ENCODE peak calls at places on chromosomes 2 and 18, in seven cellular contexts. O, N, U, G, H, E and B are unnamed samples.

GRCh38 chr2:73838889-73839539 is 10.3 kb downstream of the STAMBP start:
- DNase-seq in O (no peak), N (no peak), U (no peak), G (no peak), H (no peak), E (no peak), B (no peak)

GRCh38 chr2:71939588-71940535 is 207.8 kb downstream of the CYP26B1 start:
- DNase-seq in O (no peak), N (peak; percentile 18), U (no peak), G (no peak), H (no peak), E (no peak), B (no peak)

GRCh38 chr18:58846325-58846724 is 18.4 kb upstream of the ZNF532 start:
- DNase-seq in O (no peak), N (no peak), U (no peak), G (no peak), H (no peak), E (no peak), B (no peak)

GRCh38 chr2:69731575-69731974 is 10.4 kb upstream of the ANXA4 start:
- DNase-seq in O (no peak), N (no peak), U (no peak), G (no peak), H (no peak), E (peak; percentile 31), B (no peak)

GRCh38 chr2:145043399-145043834 is 523.5 kb upstream of the ZEB2 start:
- DNase-seq in O (no peak), N (no peak), U (no peak), G (no peak), H (no peak), E (no peak), B (no peak)

GRCh38 chr2:239370876-239371725 is 29.7 kb downstream of the HDAC4 start:
- DNase-seq in O (no peak), N (no peak), U (no peak), G (no peak), H (peak; percentile 22), E (no peak), B (no peak)

GRCh38 chr2:71605781-71606241 is 152.4 kb downstream of the DYSF start:
- DNase-seq in O (peak; percentile 13), N (no peak), U (no peak), G (no peak), H (peak; percentile 25), E (no peak), B (peak; percentile 3)

GRCh38 chr18:31723998-31724711 is 36.5 kb downstream of the SLC25A52 start:
- DNase-seq in O (peak; percentile 56), N (no peak), U (no peak), G (no peak), H (peak; percentile 53), E (no peak), B (no peak)

GRCh38 chr2:73013941-73014340 is 57.6 kb downstream of the SFXN5 start:
- DNase-seq in O (no peak), N (no peak), U (no peak), G (peak; percentile 50), H (no peak), E (no peak), B (no peak)

GRCh38 chr2:11344956-11345671 is 678 bp upstream of the ROCK2 start:
- DNase-seq in O (peak; percentile 84), N (peak; percentile 78), U (peak; percentile 48), G (peak; percentile 21), H (peak; percentile 70), E (peak; percentile 49), B (no peak)

GRCh38 chr2:167596072-167596471 is 651.3 kb downstream of the STK39 start:
- DNase-seq in O (no peak), N (no peak), U (no peak), G (no peak), H (no peak), E (peak; percentile 4), B (no peak)

GRCh38 chr2:167592441-167592840 is 655.0 kb downstream of the STK39 start:
- DNase-seq in O (no peak), N (no peak), U (no peak), G (no peak), H (no peak), E (no peak), B (no peak)

GRCh38 chr2:167599228-167599627 is 648.2 kb downstream of the STK39 start:
- DNase-seq in O (no peak), N (no peak), U (no peak), G (no peak), H (no peak), E (no peak), B (no peak)

GRCh38 chr2:167595021-167595420 is 652.4 kb downstream of the STK39 start:
- DNase-seq in O (no peak), N (no peak), U (no peak), G (no peak), H (no peak), E (no peak), B (no peak)
- TF ChIP-seq CTCF in O (no peak), N (no peak), U (no peak), G (no peak), H (no peak), E (no peak), B (no peak)

DNA sequence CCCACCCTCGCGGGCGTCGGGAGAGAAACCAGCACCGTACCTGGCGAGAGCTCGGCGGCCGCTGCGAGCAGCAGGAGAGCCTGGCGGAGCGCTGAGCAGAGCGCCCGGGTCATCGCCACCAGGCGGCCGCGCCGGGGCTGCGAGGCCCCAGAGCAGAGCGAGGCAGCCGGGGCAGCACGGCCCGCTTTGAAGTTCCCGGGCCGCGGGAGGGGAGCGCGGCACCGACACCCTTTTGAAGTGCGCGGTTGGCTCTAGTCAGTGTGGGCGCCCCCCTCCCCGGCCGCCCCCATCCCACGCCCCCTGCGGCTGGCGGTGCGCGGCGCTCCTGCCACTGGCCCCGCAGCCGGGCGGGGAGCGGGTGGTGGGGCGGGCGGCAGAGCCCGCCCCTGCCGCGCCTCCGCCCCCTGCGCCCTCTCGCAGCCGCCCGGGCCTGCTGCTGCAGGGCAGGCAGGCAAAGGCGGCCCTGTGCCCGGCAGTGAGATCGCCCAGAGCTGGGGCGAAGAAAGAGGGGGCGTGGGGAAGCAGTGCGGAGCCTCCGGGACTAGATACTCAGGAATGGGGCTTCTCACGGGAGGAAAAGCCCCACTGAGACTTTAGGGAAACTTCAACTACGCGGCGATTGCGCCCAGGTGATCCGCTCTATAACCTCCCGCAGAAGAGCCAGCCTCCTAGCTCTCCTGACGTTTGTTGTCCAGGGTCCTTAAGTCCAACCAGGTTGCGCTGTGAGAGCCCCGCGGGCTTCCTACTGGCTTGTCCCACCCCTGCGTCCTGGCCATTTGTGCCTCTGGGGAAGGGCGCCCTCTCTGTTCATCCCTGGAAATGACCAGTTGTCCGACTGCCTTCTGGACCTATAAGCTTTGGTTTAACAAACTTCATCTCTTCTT is at the start of gene ACVR1C:
- DNase-seq in O (peak; percentile 77), N (peak; percentile 91), U (peak; percentile 67), G (peak; percentile 51), H (peak; percentile 82), E (peak; percentile 62), B (peak; percentile 80)
- TF ChIP-seq CTCF in O (no peak), N (peak; percentile 68), U (peak; percentile 71), G (peak; percentile 71), H (peak; percentile 46), E (peak; percentile 50), B (peak; percentile 70)

GRCh38 chr2:100321181-100321880 is 970 bp downstream of the LONRF2 start:
- DNase-seq in O (peak; percentile 71), N (no peak), U (peak; percentile 28), G (peak; percentile 10), H (peak; percentile 72), E (no peak), B (peak; percentile 52)
- TF ChIP-seq CTCF in O (peak; percentile 18), N (no peak), U (peak; percentile 49), G (peak; percentile 25), H (peak; percentile 40), E (no peak), B (no peak)

GRCh38 chr2:54161660-54162059 is 46.2 kb downstream of the ACYP2 start:
- DNase-seq in O (no peak), N (no peak), U (no peak), G (no peak), H (no peak), E (no peak), B (no peak)
- TF ChIP-seq CTCF in O (no peak), N (no peak), U (peak; percentile 36), G (no peak), H (peak; percentile 10), E (no peak), B (no peak)

DNA sequence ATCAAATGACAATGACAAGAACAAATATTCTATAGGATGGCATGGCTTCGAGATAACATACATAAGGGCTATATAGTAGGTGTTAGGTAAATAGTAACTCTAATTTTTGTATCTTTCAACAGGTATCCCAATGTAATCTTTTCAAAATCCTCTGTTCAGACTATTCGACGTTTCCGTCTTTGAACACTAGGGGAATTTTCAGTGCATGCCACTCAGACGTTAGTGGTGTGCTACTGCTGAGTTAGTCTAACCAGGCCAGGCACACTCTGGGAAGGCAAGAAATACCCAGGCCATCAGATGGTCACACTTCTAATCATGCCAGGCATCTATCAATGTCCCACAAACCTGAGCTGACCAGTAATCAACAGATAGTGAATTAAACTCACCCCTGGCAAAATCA is 14.6 kb upstream of the CREG2 start:
- DNase-seq in O (no peak), N (no peak), U (no peak), G (no peak), H (no peak), E (no peak), B (no peak)
- TF ChIP-seq CTCF in O (no peak), N (no peak), U (peak; percentile 46), G (no peak), H (no peak), E (no peak), B (peak; percentile 60)

GRCh38 chr2:161990741-161991140 is 83.3 kb downstream of the DPP4 start:
- DNase-seq in O (no peak), N (no peak), U (no peak), G (peak; percentile 91), H (no peak), E (no peak), B (no peak)

GRCh38 chr2:161990036-161990435 is 84.0 kb downstream of the DPP4 start:
- DNase-seq in O (no peak), N (no peak), U (no peak), G (peak; percentile 54), H (no peak), E (no peak), B (no peak)

GRCh38 chr2:161992526-161992925 is 81.5 kb downstream of the DPP4 start:
- DNase-seq in O (no peak), N (no peak), U (no peak), G (no peak), H (no peak), E (peak; percentile 17), B (no peak)

GRCh38 chr2:161991991-161992390 is 82.0 kb downstream of the DPP4 start:
- DNase-seq in O (no peak), N (no peak), U (no peak), G (no peak), H (no peak), E (no peak), B (no peak)

GRCh38 chr2:161988589-161988988 is 85.4 kb downstream of the DPP4 start:
- DNase-seq in O (no peak), N (no peak), U (no peak), G (peak; percentile 26), H (no peak), E (peak; percentile 25), B (peak; percentile 10)
- TF ChIP-seq CTCF in O (no peak), N (no peak), U (peak; percentile 40), G (no peak), H (no peak), E (peak; percentile 40), B (peak; percentile 34)

GRCh38 chr18:46641917-46642316 is 15.1 kb downstream of the LOXHD1 start:
- DNase-seq in O (no peak), N (no peak), U (no peak), G (no peak), H (no peak), E (no peak), B (no peak)
- TF ChIP-seq CTCF in O (no peak), N (no peak), U (no peak), G (no peak), H (no peak), E (no peak), B (no peak)

GRCh38 chr2:15364561-15364960 is 196.6 kb downstream of the NBAS start:
- DNase-seq in O (no peak), N (no peak), U (no peak), G (peak; percentile 16), H (no peak), E (no peak), B (no peak)
- TF ChIP-seq CTCF in O (no peak), N (no peak), U (no peak), G (no peak), H (no peak), E (no peak), B (no peak)